ENCODE peak calls at places on chromosome 19, in ten cellular contexts. J, X, Z, N, R, L, M, S, T and F are unnamed samples.

GRCh38 chr19:35220315-35220921 is 8.1 kb downstream of the FAM187B start:
- DNase-seq in Z (peak; percentile 74), X (no peak), T (no peak), M (no peak), R (peak; percentile 4), L (no peak), N (no peak), S (no peak), J (no peak), F (no peak)

GRCh38 chr19:16180611-16181010 is 4.6 kb upstream of the FAM32A start:
- DNase-seq in S (no peak), X (no peak), J (no peak), R (no peak), T (no peak), L (no peak), N (no peak), Z (no peak), M (no peak), F (no peak)

GRCh38 chr19:51136333-51136732 is 5.8 kb upstream of the SIGLEC7 start:
- DNase-seq in L (no peak), M (no peak), T (no peak), S (no peak), R (peak; percentile 52), N (no peak), J (no peak), Z (no peak), X (no peak), F (no peak)

GRCh38 chr19:49168421-49168820 is 10.8 kb downstream of the TRPM4 start:
- DNase-seq in L (no peak), T (no peak), N (no peak), M (no peak), Z (no peak), J (no peak), R (no peak), X (no peak), S (no peak), F (no peak)

GRCh38 chr19:32246032-32246431 is 99.4 kb upstream of the ZNF507 start:
- DNase-seq in J (no peak), T (no peak), R (no peak), X (no peak), S (no peak), N (no peak), Z (no peak), L (no peak), M (no peak), F (no peak)

GRCh38 chr19:14114854-14115253 is 2.7 kb downstream of the PRKACA start:
- DNase-seq in X (peak; percentile 43), N (no peak), T (peak; percentile 8), R (no peak), L (peak; percentile 67), Z (peak; percentile 48), S (peak; percentile 89), J (peak; percentile 30), M (no peak), F (no peak)

GRCh38 chr19:55095260-55096060 is 19.8 kb downstream of the EPS8L1 start:
- DNase-seq in L (no peak), M (no peak), T (no peak), R (no peak), N (no peak), S (no peak), J (no peak), Z (no peak), X (no peak), F (no peak)

GRCh38 chr19:10143700-10144099 is 24.0 kb upstream of the EIF3G start:
- DNase-seq in M (no peak), L (no peak), X (no peak), S (no peak), R (no peak), N (no peak), J (no peak), Z (peak; percentile 46), T (no peak), F (no peak)

GRCh38 chr19:7368456-7368855 is 19.7 kb downstream of the ARHGEF18 start:
- DNase-seq in T (no peak), J (no peak), N (no peak), L (no peak), M (no peak), Z (no peak), R (no peak), X (no peak), S (no peak), F (no peak)

GRCh38 chr19:29018542-29018941 is 194.4 kb downstream of the UQCRFS1 start:
- DNase-seq in R (no peak), L (no peak), Z (no peak), S (no peak), T (no peak), N (no peak), J (no peak), X (no peak), M (no peak), F (no peak)

GRCh38 chr19:51485960-51486359 is 7.6 kb downstream of the CEACAM18 start:
- DNase-seq in T (no peak), N (no peak), X (no peak), S (no peak), M (no peak), L (no peak), Z (no peak), R (no peak), J (no peak), F (no peak)

GRCh38 chr19:50626796-50627195 is 12.9 kb downstream of the SYT3 start:
- DNase-seq in X (no peak), S (no peak), J (no peak), R (no peak), M (no peak), T (no peak), N (no peak), Z (no peak), L (no peak), F (no peak)